ENCODE peak calls at places on chromosomes 13 and 19, in five cellular contexts. One of them, this sample, is unnamed.

GRCh38 chr13:45206340-45206739 is 5.5 kb upstream of the KCTD4 start:
- DNase-seq in SK-N-MC: no peak
- DNase-seq in suprapubic skin: no peak
- DNase-seq in spleen: no peak
- DNase-seq in endothelial cell of umbilical vein: peak; percentile 84
- DNase-seq in this sample: no peak

GRCh38 chr19:12092065-12092867 is 27.7 kb downstream of the ZNF844 start:
- DNase-seq in suprapubic skin: peak; percentile 89
- DNase-seq in SK-N-MC: peak; percentile 26
- DNase-seq in endothelial cell of umbilical vein: peak; percentile 71
- DNase-seq in spleen: peak; percentile 93
- DNase-seq in this sample: peak; percentile 80

GRCh38 chr19:19528721-19529490 is at the start of gene YJEFN3:
- DNase-seq in endothelial cell of umbilical vein: no peak
- DNase-seq in spleen: no peak
- DNase-seq in suprapubic skin: peak; percentile 60
- DNase-seq in SK-N-MC: no peak
- DNase-seq in this sample: no peak

GRCh38 chr19:47778954-47779351 is 450 bp downstream of the SELENOW start:
- DNase-seq in SK-N-MC: no peak
- DNase-seq in suprapubic skin: no peak
- DNase-seq in spleen: no peak
- DNase-seq in endothelial cell of umbilical vein: peak; percentile 34
- DNase-seq in this sample: no peak

GRCh38 chr19:34259367-34259865 is 5.1 kb downstream of the GARRE1 start:
- DNase-seq in suprapubic skin: no peak
- DNase-seq in SK-N-MC: no peak
- DNase-seq in spleen: no peak
- DNase-seq in endothelial cell of umbilical vein: no peak
- DNase-seq in this sample: no peak

GRCh38 chr13:71607575-71607974 is 259.4 kb downstream of the DACH1 start:
- DNase-seq in suprapubic skin: no peak
- DNase-seq in SK-N-MC: no peak
- DNase-seq in endothelial cell of umbilical vein: no peak
- DNase-seq in spleen: no peak
- DNase-seq in this sample: no peak

GRCh38 chr13:72290962-72291681 is 424.1 kb upstream of the DACH1 start:
- DNase-seq in spleen: no peak
- DNase-seq in endothelial cell of umbilical vein: no peak
- DNase-seq in SK-N-MC: no peak
- DNase-seq in suprapubic skin: no peak
- DNase-seq in this sample: no peak

GRCh38 chr19:50832666-50833065 is 708 bp downstream of the KLK15 start:
- DNase-seq in SK-N-MC: no peak
- DNase-seq in spleen: no peak
- DNase-seq in suprapubic skin: no peak
- DNase-seq in endothelial cell of umbilical vein: no peak
- DNase-seq in this sample: no peak

GRCh38 chr13:36841411-36841810 is 22.4 kb downstream of the RFXAP start:
- DNase-seq in suprapubic skin: no peak
- DNase-seq in endothelial cell of umbilical vein: no peak
- DNase-seq in spleen: no peak
- DNase-seq in SK-N-MC: peak; percentile 51
- DNase-seq in this sample: no peak

GRCh38 chr13:96091932-96092253 is 2.0 kb downstream of the HS6ST3 start:
- DNase-seq in endothelial cell of umbilical vein: no peak
- DNase-seq in SK-N-MC: no peak
- DNase-seq in spleen: no peak
- DNase-seq in suprapubic skin: no peak
- DNase-seq in this sample: no peak

GRCh38 chr19:1944088-1944915 is 3.3 kb downstream of the CSNK1G2 start:
- DNase-seq in suprapubic skin: no peak
- DNase-seq in endothelial cell of umbilical vein: no peak
- DNase-seq in spleen: no peak
- DNase-seq in SK-N-MC: no peak
- DNase-seq in this sample: peak; percentile 33

GRCh38 chr19:47239610-47240296 is 8.8 kb upstream of the BBC3 start:
- DNase-seq in spleen: peak; percentile 91
- DNase-seq in suprapubic skin: no peak
- DNase-seq in endothelial cell of umbilical vein: peak; percentile 74
- DNase-seq in SK-N-MC: no peak
- DNase-seq in this sample: peak; percentile 58

GRCh38 chr13:79492313-79492798 is 11.4 kb downstream of the NDFIP2 start:
- DNase-seq in suprapubic skin: no peak
- DNase-seq in endothelial cell of umbilical vein: no peak
- DNase-seq in spleen: no peak
- DNase-seq in SK-N-MC: no peak
- DNase-seq in this sample: no peak

GRCh38 chr13:106503730-106504129 is 31.7 kb downstream of the EFNB2 start:
- DNase-seq in endothelial cell of umbilical vein: peak; percentile 65
- DNase-seq in spleen: no peak
- DNase-seq in suprapubic skin: no peak
- DNase-seq in SK-N-MC: no peak
- DNase-seq in this sample: no peak

GRCh38 chr13:86563308-86563707 is 764.1 kb upstream of the SLITRK6 start:
- DNase-seq in suprapubic skin: no peak
- DNase-seq in endothelial cell of umbilical vein: peak; percentile 1
- DNase-seq in spleen: no peak
- DNase-seq in SK-N-MC: no peak
- DNase-seq in this sample: no peak

GRCh38 chr19:4367781-4368127 is 24.4 kb downstream of the MPND start:
- DNase-seq in SK-N-MC: no peak
- DNase-seq in suprapubic skin: peak; percentile 65
- DNase-seq in endothelial cell of umbilical vein: no peak
- DNase-seq in spleen: no peak
- DNase-seq in this sample: no peak

GRCh38 chr13:102344410-102344809 is 57.4 kb downstream of the FGF14 start:
- DNase-seq in endothelial cell of umbilical vein: no peak
- DNase-seq in suprapubic skin: no peak
- DNase-seq in spleen: no peak
- DNase-seq in SK-N-MC: no peak
- DNase-seq in this sample: no peak
- TF ChIP-seq POLR2AphosphoS5 in endothelial cell of umbilical vein: no peak
- TF ChIP-seq POLR2AphosphoS5 in suprapubic skin: no peak
- TF ChIP-seq POLR2AphosphoS5 in spleen: no peak
- TF ChIP-seq POLR2AphosphoS5 in SK-N-MC: no peak
- TF ChIP-seq POLR2AphosphoS5 in this sample: no peak

GRCh38 chr19:57771417-57771816 is 1.9 kb downstream of the ZNF586 start:
- DNase-seq in endothelial cell of umbilical vein: no peak
- DNase-seq in suprapubic skin: no peak
- DNase-seq in SK-N-MC: no peak
- DNase-seq in spleen: no peak
- DNase-seq in this sample: no peak
- TF ChIP-seq POLR2AphosphoS5 in endothelial cell of umbilical vein: no peak
- TF ChIP-seq POLR2AphosphoS5 in suprapubic skin: no peak
- TF ChIP-seq POLR2AphosphoS5 in SK-N-MC: no peak
- TF ChIP-seq POLR2AphosphoS5 in spleen: no peak
- TF ChIP-seq POLR2AphosphoS5 in this sample: no peak

GRCh38 chr19:58409010-58409790 is 751 bp downstream of the ZNF584 start:
- DNase-seq in spleen: no peak
- DNase-seq in suprapubic skin: no peak
- DNase-seq in SK-N-MC: no peak
- DNase-seq in endothelial cell of umbilical vein: peak; percentile 34
- DNase-seq in this sample: no peak

GRCh38 chr19:58408152-58409009 is at the start of gene ZNF584:
- DNase-seq in spleen: peak; percentile 98
- DNase-seq in SK-N-MC: peak; percentile 66
- DNase-seq in endothelial cell of umbilical vein: peak; percentile 94
- DNase-seq in suprapubic skin: peak; percentile 96
- DNase-seq in this sample: peak; percentile 94

GRCh38 chr19:58401825-58402433 is 6.5 kb downstream of the RNF225 start:
- DNase-seq in SK-N-MC: no peak
- DNase-seq in endothelial cell of umbilical vein: no peak
- DNase-seq in spleen: peak; percentile 76
- DNase-seq in suprapubic skin: no peak
- DNase-seq in this sample: no peak

GRCh38 chr19:58407658-58408151 is 744 bp upstream of the ZNF584 start:
- DNase-seq in suprapubic skin: no peak
- DNase-seq in spleen: no peak
- DNase-seq in endothelial cell of umbilical vein: no peak
- DNase-seq in SK-N-MC: no peak
- DNase-seq in this sample: no peak

GRCh38 chr19:58406818-58407657 is 1.4 kb upstream of the ZNF584 start:
- DNase-seq in SK-N-MC: no peak
- DNase-seq in spleen: no peak
- DNase-seq in endothelial cell of umbilical vein: no peak
- DNase-seq in suprapubic skin: no peak
- DNase-seq in this sample: no peak
- TF ChIP-seq POLR2AphosphoS5 in SK-N-MC: no peak
- TF ChIP-seq POLR2AphosphoS5 in spleen: no peak
- TF ChIP-seq POLR2AphosphoS5 in endothelial cell of umbilical vein: no peak
- TF ChIP-seq POLR2AphosphoS5 in suprapubic skin: no peak
- TF ChIP-seq POLR2AphosphoS5 in this sample: no peak

GRCh38 chr13:30806784-30807183 is 71.4 kb downstream of the ALOX5AP start:
- DNase-seq in SK-N-MC: no peak
- DNase-seq in spleen: no peak
- DNase-seq in endothelial cell of umbilical vein: peak; percentile 72
- DNase-seq in suprapubic skin: no peak
- DNase-seq in this sample: no peak
- TF ChIP-seq POLR2AphosphoS5 in SK-N-MC: no peak
- TF ChIP-seq POLR2AphosphoS5 in spleen: no peak
- TF ChIP-seq POLR2AphosphoS5 in endothelial cell of umbilical vein: no peak
- TF ChIP-seq POLR2AphosphoS5 in suprapubic skin: no peak
- TF ChIP-seq POLR2AphosphoS5 in this sample: no peak

GRCh38 chr19:55962186-55962585 is 14.6 kb downstream of the NLRP8 start:
- DNase-seq in spleen: no peak
- DNase-seq in endothelial cell of umbilical vein: no peak
- DNase-seq in SK-N-MC: no peak
- DNase-seq in suprapubic skin: no peak
- DNase-seq in this sample: no peak

GRCh38 chr19:55959996-55960675 is 12.5 kb downstream of the NLRP8 start:
- DNase-seq in SK-N-MC: no peak
- DNase-seq in suprapubic skin: no peak
- DNase-seq in endothelial cell of umbilical vein: no peak
- DNase-seq in spleen: no peak
- DNase-seq in this sample: no peak

GRCh38 chr19:55958356-55958755 is 10.7 kb downstream of the NLRP8 start:
- DNase-seq in SK-N-MC: no peak
- DNase-seq in suprapubic skin: no peak
- DNase-seq in endothelial cell of umbilical vein: no peak
- DNase-seq in spleen: no peak
- DNase-seq in this sample: no peak

GRCh38 chr19:55956431-55956830 is 8.8 kb downstream of the NLRP8 start:
- DNase-seq in SK-N-MC: no peak
- DNase-seq in endothelial cell of umbilical vein: no peak
- DNase-seq in suprapubic skin: no peak
- DNase-seq in spleen: no peak
- DNase-seq in this sample: no peak
- TF ChIP-seq POLR2AphosphoS5 in SK-N-MC: no peak
- TF ChIP-seq POLR2AphosphoS5 in endothelial cell of umbilical vein: no peak
- TF ChIP-seq POLR2AphosphoS5 in suprapubic skin: no peak
- TF ChIP-seq POLR2AphosphoS5 in spleen: no peak
- TF ChIP-seq POLR2AphosphoS5 in this sample: no peak

GRCh38 chr19:14006766-14007562 is 844 bp upstream of the RFX1 start:
- DNase-seq in SK-N-MC: no peak
- DNase-seq in endothelial cell of umbilical vein: no peak
- DNase-seq in suprapubic skin: peak; percentile 95
- DNase-seq in spleen: peak; percentile 96
- DNase-seq in this sample: no peak
- TF ChIP-seq POLR2AphosphoS5 in SK-N-MC: peak; percentile 49
- TF ChIP-seq POLR2AphosphoS5 in endothelial cell of umbilical vein: peak; percentile 38
- TF ChIP-seq POLR2AphosphoS5 in suprapubic skin: peak; percentile 72
- TF ChIP-seq POLR2AphosphoS5 in spleen: peak; percentile 90
- TF ChIP-seq POLR2AphosphoS5 in this sample: no peak

GRCh38 chr13:38758278-38758677 is 71.4 kb downstream of the FREM2 start:
- DNase-seq in endothelial cell of umbilical vein: no peak
- DNase-seq in SK-N-MC: no peak
- DNase-seq in suprapubic skin: no peak
- DNase-seq in spleen: no peak
- DNase-seq in this sample: no peak
- TF ChIP-seq POLR2AphosphoS5 in endothelial cell of umbilical vein: no peak
- TF ChIP-seq POLR2AphosphoS5 in SK-N-MC: no peak
- TF ChIP-seq POLR2AphosphoS5 in suprapubic skin: no peak
- TF ChIP-seq POLR2AphosphoS5 in spleen: no peak
- TF ChIP-seq POLR2AphosphoS5 in this sample: no peak

GRCh38 chr13:21556051-21556450 is 47.9 kb downstream of the MICU2 start:
- DNase-seq in endothelial cell of umbilical vein: no peak
- DNase-seq in spleen: no peak
- DNase-seq in suprapubic skin: no peak
- DNase-seq in SK-N-MC: no peak
- DNase-seq in this sample: no peak
- TF ChIP-seq POLR2AphosphoS5 in endothelial cell of umbilical vein: no peak
- TF ChIP-seq POLR2AphosphoS5 in spleen: no peak
- TF ChIP-seq POLR2AphosphoS5 in suprapubic skin: no peak
- TF ChIP-seq POLR2AphosphoS5 in SK-N-MC: no peak
- TF ChIP-seq POLR2AphosphoS5 in this sample: no peak

DNA sequence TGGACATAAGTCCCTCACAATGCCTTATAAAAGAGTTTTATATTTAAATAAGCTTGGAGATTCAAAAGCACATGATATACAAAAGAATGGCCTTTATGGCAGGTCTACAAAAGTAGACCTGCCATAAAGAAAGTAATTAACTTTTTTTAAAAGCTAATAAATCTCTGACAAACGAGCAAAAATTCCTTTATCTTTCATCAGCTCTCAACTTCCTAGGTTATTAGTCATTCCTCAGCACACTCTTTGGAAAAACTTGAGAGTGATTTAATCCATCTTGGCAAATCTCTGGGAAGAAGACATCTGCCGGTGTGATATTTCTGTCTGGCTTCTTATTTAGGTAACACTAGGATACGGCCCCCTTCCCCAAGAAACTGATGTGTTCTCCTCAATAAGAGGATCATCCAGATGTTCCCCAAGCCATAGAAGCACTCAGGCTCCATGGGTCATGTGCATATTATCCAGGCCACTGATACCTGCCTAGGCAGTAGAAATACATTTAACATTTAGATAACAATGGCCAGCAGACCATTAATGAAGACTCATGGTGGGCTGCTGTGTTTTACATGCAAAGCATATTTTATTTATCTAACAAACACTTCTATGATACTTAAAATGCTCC is 372.7 kb downstream of the LIG4 start:
- DNase-seq in endothelial cell of umbilical vein: peak; percentile 48
- DNase-seq in spleen: no peak
- DNase-seq in SK-N-MC: no peak
- DNase-seq in suprapubic skin: no peak
- DNase-seq in this sample: no peak
- TF ChIP-seq POLR2AphosphoS5 in endothelial cell of umbilical vein: no peak
- TF ChIP-seq POLR2AphosphoS5 in spleen: no peak
- TF ChIP-seq POLR2AphosphoS5 in SK-N-MC: no peak
- TF ChIP-seq POLR2AphosphoS5 in suprapubic skin: no peak
- TF ChIP-seq POLR2AphosphoS5 in this sample: no peak

This sample was measured in stomach.